ENCODE peak calls at places on chromosome 12, in ten cellular contexts. A, B, F, S, M, Q, Z, E, P and H are unnamed samples.

GRCh38 chr12:77388611-77389265 is 323.4 kb upstream of the E2F7 start:
- DNase-seq in Z (no peak), Q (no peak), B (no peak), P (no peak), F (no peak), M (no peak), A (no peak), E (no peak), S (peak), H (no peak)

GRCh38 chr12:111411187-111411764 is 5.6 kb downstream of the SH2B3 start:
- DNase-seq in Z (no peak), S (no peak), M (no peak), Q (no peak), P (no peak), E (no peak), B (no peak), F (no peak), A (no peak), H (no peak)

GRCh38 chr12:49891476-49891875 is 12.2 kb downstream of the FAIM2 start:
- DNase-seq in A (no peak), F (no peak), B (no peak), M (no peak), E (no peak), Q (no peak), S (no peak), Z (no peak), P (no peak), H (no peak)

GRCh38 chr12:117240356-117240755 is 50.1 kb upstream of the FBXO21 start:
- DNase-seq in Q (peak), E (no peak), Z (no peak), S (no peak), M (no peak), B (no peak), A (no peak), P (no peak), F (no peak), H (no peak)

GRCh38 chr12:49580572-49581535 is 12.9 kb upstream of the MCRS1 start:
- DNase-seq in P (no peak), B (peak), S (peak), M (peak), Q (peak), E (peak), A (no peak), F (peak), Z (peak), H (peak)

GRCh38 chr12:2291182-2291832 is 238.5 kb downstream of the CACNA1C start:
- DNase-seq in P (no peak), E (peak), B (peak), M (no peak), Z (no peak), Q (peak), F (peak), A (no peak), S (peak), H (no peak)

GRCh38 chr12:6840428-6841138 is at the start of gene GNB3:
- DNase-seq in A (no peak), M (no peak), S (no peak), Z (no peak), B (no peak), Q (no peak), P (peak), F (no peak), E (peak), H (no peak)

GRCh38 chr12:111293266-111294009 is 75.5 kb downstream of the PHETA1 start:
- DNase-seq in Q (no peak), B (no peak), P (no peak), S (no peak), E (no peak), M (no peak), F (no peak), Z (no peak), A (no peak), H (no peak)

GRCh38 chr12:3834774-3835173 is 38.4 kb downstream of the PARP11 start:
- DNase-seq in A (no peak), B (no peak), Q (no peak), S (no peak), P (no peak), F (no peak), E (no peak), M (no peak), Z (no peak), H (no peak)

GRCh38 chr12:40375076-40375475 is 150.3 kb downstream of the LRRK2 start:
- DNase-seq in F (no peak), M (peak), P (no peak), A (no peak), S (no peak), Z (no peak), Q (no peak), E (peak), B (no peak), H (no peak)

GRCh38 chr12:123808167-123808566 is 46.1 kb downstream of the DNAH10 start:
- DNase-seq in Z (no peak), P (no peak), E (no peak), F (peak), Q (no peak), B (no peak), S (no peak), A (no peak), M (peak), H (no peak)

GRCh38 chr12:7694556-7694955 is 1.0 kb downstream of the GDF3 start:
- DNase-seq in Q (no peak), E (no peak), F (no peak), B (no peak), S (no peak), P (no peak), M (no peak), A (no peak), Z (no peak), H (no peak)

GRCh38 chr12:754871-755562 is 2.6 kb downstream of the WNK1 start:
- DNase-seq in P (no peak), B (peak), Z (no peak), E (peak), A (no peak), M (peak), Q (peak), F (peak), S (peak), H (no peak)

GRCh38 chr12:54601841-54602240 is 13.4 kb upstream of the PPP1R1A start:
- DNase-seq in E (no peak), A (no peak), S (no peak), M (no peak), P (no peak), B (peak), F (no peak), Q (no peak), Z (no peak), H (no peak)

GRCh38 chr12:818733-819132 is 66.4 kb downstream of the WNK1 start:
- DNase-seq in Q (no peak), Z (no peak), M (peak), E (no peak), B (no peak), A (no peak), S (no peak), F (no peak), P (no peak), H (no peak)

GRCh38 chr12:50403001-50403440 is 2.3 kb downstream of the LARP4 start:
- DNase-seq in M (no peak), P (no peak), F (no peak), E (peak), A (no peak), Z (no peak), S (no peak), Q (no peak), B (no peak), H (no peak)

GRCh38 chr12:120669055-120669828 is 17.7 kb upstream of the MLEC start:
- DNase-seq in S (no peak), F (no peak), Q (peak), Z (no peak), E (peak), M (no peak), P (no peak), A (no peak), B (no peak), H (no peak)

GRCh38 chr12:76560083-76560491 is 516 bp upstream of the OSBPL8 start:
- DNase-seq in P (no peak), A (no peak), Q (no peak), S (no peak), E (no peak), Z (no peak), M (no peak), B (no peak), F (no peak), H (no peak)

GRCh38 chr12:56941299-56942017 is 7.2 kb upstream of the SDR9C7 start:
- DNase-seq in F (peak), M (peak), P (no peak), A (no peak), B (no peak), E (no peak), Z (no peak), Q (peak), S (peak), H (no peak)

GRCh38 chr12:65699251-65699650 is 125.0 kb upstream of the HMGA2 start:
- DNase-seq in M (peak), F (peak), P (no peak), A (no peak), Z (no peak), E (no peak), B (no peak), Q (no peak), S (peak), H (no peak)
- TF ChIP-seq CTCF in M (peak), F (peak), P (no peak), A (peak), Z (no peak), E (no peak), B (no peak), Q (no peak), S (peak), H (peak)

GRCh38 chr12:104455594-104456416 is 943 bp upstream of the CHST11 start:
- DNase-seq in S (no peak), M (no peak), P (no peak), A (no peak), F (no peak), Q (no peak), E (peak), B (no peak), Z (no peak), H (no peak)

GRCh38 chr12:104456417-104456949 is at the start of gene CHST11:
- DNase-seq in B (peak), M (peak), P (peak), S (peak), Q (peak), Z (peak), E (peak), F (peak), A (peak), H (peak)

GRCh38 chr12:104458645-104459555 is 2.2 kb downstream of the CHST11 start:
- DNase-seq in A (peak), F (peak), M (no peak), P (peak), Q (no peak), B (peak), S (peak), Z (no peak), E (no peak), H (no peak)

GRCh38 chr12:104457746-104458644 is 1.2 kb downstream of the CHST11 start:
- DNase-seq in Q (peak), A (peak), S (no peak), E (peak), Z (peak), F (peak), B (peak), M (no peak), P (peak), H (peak)

GRCh38 chr12:104456950-104457745 is 400 bp downstream of the CHST11 start:
- DNase-seq in F (peak), S (peak), P (no peak), A (peak), Q (peak), M (peak), E (peak), Z (peak), B (peak), H (peak)
- TF ChIP-seq CTCF in F (peak), S (peak), P (peak), A (peak), Q (no peak), M (peak), E (peak), Z (peak), B (peak), H (peak)

GRCh38 chr12:96720363-96720705 is 186.7 kb upstream of the NEDD1 start:
- DNase-seq in B (peak), E (peak), M (no peak), Q (peak), S (no peak), A (no peak), Z (no peak), F (peak), P (peak), H (no peak)
- TF ChIP-seq CTCF in B (peak), E (peak), M (no peak), Q (no peak), S (peak), A (no peak), Z (peak), F (peak), P (no peak), H (no peak)

GRCh38 chr12:95967301-95967700 is 24.2 kb downstream of the AMDHD1 start:
- DNase-seq in E (no peak), F (no peak), Q (no peak), S (no peak), A (no peak), Z (no peak), B (no peak), P (no peak), M (no peak), H (no peak)

GRCh38 chr12:95960241-95960640 is 17.1 kb downstream of the AMDHD1 start:
- DNase-seq in A (no peak), E (no peak), M (no peak), P (no peak), B (no peak), Q (no peak), F (no peak), Z (no peak), S (no peak), H (no peak)

GRCh38 chr12:95966287-95966870 is 23.2 kb downstream of the AMDHD1 start:
- DNase-seq in F (no peak), A (no peak), S (no peak), M (no peak), E (no peak), B (no peak), P (no peak), Z (no peak), Q (no peak), H (no peak)

GRCh38 chr12:95959107-95959506 is 16.0 kb downstream of the AMDHD1 start:
- DNase-seq in S (peak), E (peak), F (peak), Z (no peak), P (no peak), A (no peak), M (peak), Q (no peak), B (peak), H (no peak)

DNA sequence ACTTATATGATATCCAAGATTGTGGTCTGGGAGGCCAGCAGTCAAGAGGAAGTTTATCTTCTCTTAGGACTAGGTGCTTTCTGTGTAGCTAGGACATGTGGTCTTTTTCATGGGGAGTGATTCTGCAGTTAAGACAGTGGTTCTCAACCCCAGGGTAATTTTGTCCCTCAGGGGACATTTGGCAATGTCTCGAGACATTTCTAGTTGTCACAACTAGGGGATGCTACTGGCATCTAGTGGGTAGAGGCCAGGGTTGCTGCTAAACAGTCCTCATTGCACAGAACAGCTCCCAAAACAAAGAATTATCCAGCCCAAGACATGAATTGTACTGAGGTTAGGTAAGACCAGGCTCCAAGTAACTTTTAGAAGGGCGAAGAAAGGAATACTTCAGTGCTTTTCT is 20.0 kb downstream of the AMDHD1 start:
- DNase-seq in S (no peak), M (no peak), P (no peak), E (peak), Q (no peak), Z (no peak), A (no peak), B (no peak), F (no peak), H (no peak)
- TF ChIP-seq CTCF in S (no peak), M (no peak), P (no peak), E (peak), Q (no peak), Z (no peak), A (no peak), B (no peak), F (no peak), H (peak)

DNA sequence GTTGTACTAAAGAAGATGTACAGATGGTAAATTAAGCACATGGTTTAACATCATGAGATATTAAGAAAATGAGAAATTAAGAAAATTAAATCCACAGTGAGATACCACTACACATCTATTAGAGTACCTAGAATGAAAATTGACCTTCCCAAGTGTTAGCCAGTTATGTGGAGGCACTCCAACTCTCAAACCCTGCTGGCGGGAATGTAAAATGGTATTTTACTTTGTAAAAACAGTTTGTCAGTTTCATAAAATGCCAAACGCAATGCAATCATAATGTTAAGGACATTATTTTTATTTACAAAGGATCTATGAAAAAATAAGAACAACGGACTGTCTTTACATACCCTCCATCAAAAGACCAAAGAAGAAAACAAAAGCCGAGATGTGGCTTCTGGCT is 1178.6 kb downstream of the AACS start:
- DNase-seq in Z (no peak), S (no peak), E (no peak), F (no peak), M (no peak), A (no peak), Q (no peak), B (no peak), P (no peak), H (no peak)
- TF ChIP-seq CTCF in Z (no peak), S (no peak), E (no peak), F (no peak), M (no peak), A (no peak), Q (no peak), B (no peak), P (no peak), H (peak)